ENCODE peak calls at places on chromosome 19, in four cellular contexts. One of them, this sample, is unnamed.

GRCh38 chr19:12665281-12665573 is 1.3 kb downstream of the MAN2B1 start:
- DNase-seq in GM12878: peak
- DNase-seq in HepG2: no peak
- DNase-seq in K562: no peak
- DNase-seq in this sample: no peak

GRCh38 chr19:17658666-17659065 is 29.5 kb downstream of the UNC13A start:
- DNase-seq in HepG2: no peak
- DNase-seq in K562: no peak
- DNase-seq in GM12878: no peak
- DNase-seq in this sample: no peak

GRCh38 chr19:50932018-50932689 is 20.7 kb downstream of the KLK5 start:
- DNase-seq in HepG2: no peak
- DNase-seq in K562: no peak
- DNase-seq in GM12878: no peak
- DNase-seq in this sample: no peak

GRCh38 chr19:4472174-4472974 is at the start of gene HDGFL2:
- DNase-seq in GM12878: no peak
- DNase-seq in HepG2: no peak
- DNase-seq in K562: no peak
- DNase-seq in this sample: no peak

GRCh38 chr19:5403968-5404640 is 51.1 kb upstream of the ZNRF4 start:
- DNase-seq in K562: peak
- DNase-seq in GM12878: no peak
- DNase-seq in HepG2: peak
- DNase-seq in this sample: peak

GRCh38 chr19:34120846-34121639 is 51.3 kb upstream of the LSM14A start:
- DNase-seq in GM12878: no peak
- DNase-seq in HepG2: peak
- DNase-seq in K562: peak
- DNase-seq in this sample: peak

GRCh38 chr19:677201-677600 is 1.0 kb downstream of the FSTL3 start:
- DNase-seq in K562: no peak
- DNase-seq in GM12878: no peak
- DNase-seq in HepG2: peak
- DNase-seq in this sample: no peak

GRCh38 chr19:48445606-48446481 is at the start of gene GRWD1:
- DNase-seq in GM12878: peak
- DNase-seq in K562: peak
- DNase-seq in HepG2: peak
- DNase-seq in this sample: peak

GRCh38 chr19:48739835-48740704 is at the start of gene RASIP1:
- DNase-seq in GM12878: no peak
- DNase-seq in K562: no peak
- DNase-seq in HepG2: no peak
- DNase-seq in this sample: no peak

GRCh38 chr19:4916292-4917082 is 7.2 kb downstream of the UHRF1 start:
- DNase-seq in K562: no peak
- DNase-seq in GM12878: no peak
- DNase-seq in HepG2: no peak
- DNase-seq in this sample: no peak

GRCh38 chr19:54795763-54796162 is 7.6 kb upstream of the KIR2DL4 start:
- DNase-seq in K562: no peak
- DNase-seq in GM12878: no peak
- DNase-seq in HepG2: no peak
- DNase-seq in this sample: no peak

GRCh38 chr19:5804516-5805464 is at the start of gene NRTN:
- DNase-seq in HepG2: no peak
- DNase-seq in K562: peak
- DNase-seq in GM12878: no peak
- DNase-seq in this sample: peak

GRCh38 chr19:16325671-16326400 is 1.2 kb downstream of the KLF2 start:
- DNase-seq in HepG2: no peak
- DNase-seq in GM12878: no peak
- DNase-seq in K562: no peak
- DNase-seq in this sample: no peak

GRCh38 chr19:51368366-51369282 is at the start of gene CLDND2:
- DNase-seq in HepG2: no peak
- DNase-seq in K562: peak
- DNase-seq in GM12878: no peak
- DNase-seq in this sample: no peak

GRCh38 chr19:33781996-33782395 is 14.7 kb upstream of the KCTD15 start:
- DNase-seq in HepG2: no peak
- DNase-seq in GM12878: no peak
- DNase-seq in K562: no peak
- DNase-seq in this sample: no peak

GRCh38 chr19:45764487-45764886 is 4.6 kb downstream of the SIX5 start:
- DNase-seq in GM12878: no peak
- DNase-seq in K562: no peak
- DNase-seq in HepG2: no peak
- DNase-seq in this sample: no peak

GRCh38 chr19:34974631-34975030 is 10.6 kb upstream of the ZNF792 start:
- DNase-seq in HepG2: no peak
- DNase-seq in K562: no peak
- DNase-seq in GM12878: no peak
- DNase-seq in this sample: no peak

GRCh38 chr19:45291834-45292233 is 30.8 kb downstream of the CKM start:
- DNase-seq in HepG2: no peak
- DNase-seq in K562: no peak
- DNase-seq in GM12878: no peak
- DNase-seq in this sample: no peak

GRCh38 chr19:4539697-4540581 is at the start of gene LRG1:
- DNase-seq in HepG2: peak
- DNase-seq in K562: peak
- DNase-seq in GM12878: peak
- DNase-seq in this sample: no peak

GRCh38 chr19:32773126-32773525 is 53.6 kb downstream of the TDRD12 start:
- DNase-seq in K562: no peak
- DNase-seq in HepG2: no peak
- DNase-seq in GM12878: no peak
- DNase-seq in this sample: no peak

GRCh38 chr19:47700934-47701716 is 12.1 kb upstream of the EHD2 start:
- DNase-seq in K562: no peak
- DNase-seq in HepG2: no peak
- DNase-seq in GM12878: no peak
- DNase-seq in this sample: no peak

GRCh38 chr19:48419158-48419920 is 25.9 kb downstream of the GRIN2D start:
- DNase-seq in GM12878: peak
- DNase-seq in K562: peak
- DNase-seq in HepG2: no peak
- DNase-seq in this sample: peak

GRCh38 chr19:13692096-13692495 is 72.2 kb upstream of the MRI1 start:
- DNase-seq in HepG2: no peak
- DNase-seq in K562: no peak
- DNase-seq in GM12878: no peak
- DNase-seq in this sample: no peak

GRCh38 chr19:50264483-50265186 is 61.2 kb downstream of the MYH14 start:
- DNase-seq in GM12878: no peak
- DNase-seq in HepG2: peak
- DNase-seq in K562: peak
- DNase-seq in this sample: peak

GRCh38 chr19:33175886-33176669 is 18.1 kb upstream of the LRP3 start:
- DNase-seq in K562: peak
- DNase-seq in HepG2: peak
- DNase-seq in GM12878: no peak
- DNase-seq in this sample: no peak

GRCh38 chr19:5631511-5632240 is 8.8 kb downstream of the SAFB start:
- DNase-seq in GM12878: no peak
- DNase-seq in K562: no peak
- DNase-seq in HepG2: no peak
- DNase-seq in this sample: no peak

GRCh38 chr19:49447485-49448431 is 3.9 kb downstream of the PIH1D1 start:
- DNase-seq in HepG2: no peak
- DNase-seq in K562: peak
- DNase-seq in GM12878: no peak
- DNase-seq in this sample: no peak

GRCh38 chr19:6357174-6357573 is 4.2 kb upstream of the CLPP start:
- DNase-seq in GM12878: no peak
- DNase-seq in K562: no peak
- DNase-seq in HepG2: no peak
- DNase-seq in this sample: no peak

GRCh38 chr19:13094771-13095392 is 7.8 kb downstream of the LYL1 start:
- DNase-seq in K562: peak
- DNase-seq in GM12878: no peak
- DNase-seq in HepG2: no peak
- DNase-seq in this sample: no peak

GRCh38 chr19:35357867-35358573 is at the start of gene FFAR3:
- DNase-seq in HepG2: no peak
- DNase-seq in K562: no peak
- DNase-seq in GM12878: no peak
- DNase-seq in this sample: no peak

GRCh38 chr19:41994994-41995958 is 1.2 kb upstream of the ATP1A3 start:
- DNase-seq in HepG2: no peak
- DNase-seq in GM12878: peak
- DNase-seq in K562: no peak
- DNase-seq in this sample: no peak

DNA sequence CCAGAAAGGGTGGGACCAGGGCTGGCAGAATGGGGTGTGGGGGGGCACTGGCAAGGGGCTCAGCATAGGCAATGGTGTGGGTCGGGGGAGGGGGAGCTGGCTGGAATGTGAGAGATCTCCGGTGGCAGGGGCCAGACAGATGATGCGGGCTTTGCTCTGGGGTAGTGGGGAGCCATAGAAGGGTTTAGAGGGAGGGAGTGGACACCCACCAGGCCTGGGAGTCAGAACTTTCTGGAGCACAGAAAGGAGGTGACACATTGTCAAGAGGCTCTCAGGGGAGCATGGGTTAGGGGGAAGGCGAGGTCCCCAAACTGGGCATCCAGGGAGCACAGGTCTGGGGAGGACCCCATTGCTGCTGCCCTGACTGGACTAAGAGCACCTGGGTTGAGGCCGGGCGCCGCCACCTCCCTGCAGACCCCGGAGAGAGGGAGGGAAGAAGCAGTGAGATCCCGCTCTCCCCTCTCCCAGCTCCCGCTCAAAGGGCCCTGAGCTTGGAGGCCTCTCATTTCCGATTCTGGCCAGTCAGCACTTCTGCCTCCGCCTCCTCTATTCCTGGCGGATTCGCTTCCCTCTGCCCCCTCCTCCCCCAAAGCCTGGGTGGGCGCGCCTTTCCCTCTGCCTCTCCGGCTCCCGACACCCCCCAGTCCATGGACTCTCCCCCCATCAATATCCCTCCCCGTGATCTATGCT is 21.6 kb downstream of the SMIM24 start:
- DNase-seq in HepG2: no peak
- DNase-seq in GM12878: no peak
- DNase-seq in K562: no peak
- DNase-seq in this sample: peak
- TF ChIP-seq TARDBP in HepG2: no peak
- TF ChIP-seq TARDBP in GM12878: no peak
- TF ChIP-seq TARDBP in K562: no peak
- TF ChIP-seq TARDBP in this sample: no peak

DNA sequence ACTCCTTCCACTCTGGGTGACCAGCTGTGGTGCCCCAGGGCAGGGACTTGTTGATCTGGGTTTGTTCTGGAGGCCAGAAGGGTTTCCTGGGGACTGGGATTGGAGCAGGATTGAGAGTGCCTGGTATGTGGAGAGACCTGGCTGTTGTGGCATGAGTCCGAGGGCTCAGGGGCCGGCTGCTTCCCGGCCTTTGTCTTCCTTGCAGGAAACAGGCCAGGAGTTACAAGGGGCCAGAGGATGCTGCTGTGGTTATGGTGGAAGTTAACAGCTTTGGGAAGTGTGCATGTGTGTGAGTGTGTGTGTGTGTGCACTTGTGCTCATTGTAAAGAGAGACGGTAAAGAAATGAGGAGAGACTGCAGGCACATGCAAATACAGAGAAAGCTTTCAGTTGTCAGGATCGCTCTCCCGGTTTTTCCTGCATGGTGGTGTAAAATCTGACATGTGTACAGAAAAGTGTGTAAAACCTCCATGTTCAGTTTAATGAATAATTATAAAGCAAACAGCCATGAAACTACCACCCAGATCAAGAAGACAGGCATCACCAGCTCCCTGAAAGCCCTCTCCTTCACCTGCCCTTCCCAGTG is 19.0 kb downstream of the PAK4 start:
- DNase-seq in HepG2: no peak
- DNase-seq in K562: no peak
- DNase-seq in GM12878: no peak
- DNase-seq in this sample: no peak
- TF ChIP-seq TARDBP in HepG2: no peak
- TF ChIP-seq TARDBP in K562: no peak
- TF ChIP-seq TARDBP in GM12878: no peak
- TF ChIP-seq TARDBP in this sample: no peak

DNA sequence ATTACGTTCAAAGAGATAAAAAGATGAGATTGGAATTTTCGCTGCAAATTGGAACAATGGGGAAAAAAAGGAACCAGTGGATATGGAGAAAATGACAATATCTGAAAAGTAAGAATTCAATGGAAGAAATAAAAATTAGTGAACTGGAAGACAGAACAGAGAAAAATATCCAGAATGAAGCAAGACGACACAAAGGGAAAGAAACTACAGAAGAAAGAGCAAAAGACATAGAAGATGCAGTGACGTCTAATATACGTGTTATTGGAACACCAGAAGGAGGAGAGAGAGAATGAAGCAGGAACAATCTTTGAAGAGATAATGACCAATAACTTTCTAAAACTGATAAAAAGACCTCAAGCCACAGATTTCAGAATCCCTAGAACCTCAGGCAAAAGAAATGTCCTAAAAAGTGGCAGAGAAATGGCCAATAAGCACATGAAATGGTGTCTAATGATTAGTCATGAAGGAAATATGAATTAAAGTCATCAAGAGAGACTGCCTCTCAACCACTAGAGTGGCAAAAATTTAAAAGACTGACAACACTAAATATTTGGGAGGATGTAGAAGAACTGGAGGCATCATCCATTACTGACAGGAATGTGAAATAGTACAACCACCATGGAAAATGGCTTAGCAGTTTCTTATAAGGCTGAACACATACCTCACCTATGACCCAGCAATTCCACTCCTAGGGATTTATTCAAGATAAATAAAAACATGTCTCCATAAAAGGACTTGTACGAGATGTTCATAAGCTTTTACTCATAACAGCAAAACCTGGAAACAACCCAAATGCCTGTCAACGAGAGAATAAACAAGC is 56.5 kb downstream of the GADD45B start:
- DNase-seq in HepG2: no peak
- DNase-seq in GM12878: no peak
- DNase-seq in K562: no peak
- DNase-seq in this sample: no peak
- TF ChIP-seq TARDBP in HepG2: no peak
- TF ChIP-seq TARDBP in GM12878: no peak
- TF ChIP-seq TARDBP in K562: no peak
- TF ChIP-seq TARDBP in this sample: no peak

DNA sequence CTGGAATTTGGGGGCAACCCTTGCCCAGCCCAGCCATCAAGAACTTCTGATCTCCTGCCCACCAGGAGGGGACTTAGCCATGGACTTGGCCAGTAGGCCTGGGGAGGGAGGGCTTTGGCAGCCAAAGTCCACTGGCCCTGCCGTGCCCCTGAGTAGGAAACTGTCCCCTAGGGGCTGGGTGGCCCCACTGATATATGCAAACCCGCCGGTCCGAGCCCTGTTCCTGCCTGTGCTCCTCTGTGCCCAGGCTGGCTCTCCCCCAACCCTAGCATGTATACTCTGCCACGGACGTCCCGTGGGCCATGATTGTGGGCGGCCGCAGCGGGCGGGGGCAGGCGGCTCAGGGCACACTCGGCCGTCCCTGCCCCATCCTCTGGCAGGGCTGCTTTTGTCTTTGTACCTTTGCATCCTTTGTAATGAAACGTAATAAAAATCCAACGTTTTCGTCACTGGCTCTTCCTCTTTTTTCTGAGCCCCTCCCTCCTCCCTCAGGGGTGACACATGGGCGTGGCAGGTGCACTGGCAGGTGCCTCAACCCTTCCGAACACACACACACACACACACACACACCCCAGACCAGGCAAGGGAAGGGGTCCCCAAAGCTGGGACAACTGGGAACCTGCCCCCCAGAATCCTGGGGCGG is 9.1 kb downstream of the COMP start:
- DNase-seq in GM12878: no peak
- DNase-seq in HepG2: no peak
- DNase-seq in K562: no peak
- DNase-seq in this sample: no peak
- TF ChIP-seq TARDBP in GM12878: no peak
- TF ChIP-seq TARDBP in HepG2: no peak
- TF ChIP-seq TARDBP in K562: no peak
- TF ChIP-seq TARDBP in this sample: no peak